ENCODE peak calls at places on chromosome 10, in eight cellular contexts. One of them, this sample, is unnamed.

GRCh38 chr10:62610649-62611229 is 193.8 kb upstream of the ADO start:
- DNase-seq in hepatocyte: peak
- DNase-seq in GM06990: peak
- DNase-seq in tibial nerve: no peak
- DNase-seq in fibroblast of villous mesenchyme: peak
- DNase-seq in GM13977: peak
- DNase-seq in esophagus muscularis mucosa: no peak
- DNase-seq in mucosa of descending colon: peak
- DNase-seq in this sample: peak

GRCh38 chr10:75547391-75548298 is 116.2 kb downstream of the LRMDA start:
- DNase-seq in hepatocyte: peak
- DNase-seq in GM06990: no peak
- DNase-seq in tibial nerve: no peak
- DNase-seq in fibroblast of villous mesenchyme: peak
- DNase-seq in GM13977: no peak
- DNase-seq in esophagus muscularis mucosa: no peak
- DNase-seq in mucosa of descending colon: no peak
- DNase-seq in this sample: no peak

GRCh38 chr10:3067045-3067858 is at the start of gene PFKP:
- DNase-seq in hepatocyte: peak
- DNase-seq in GM06990: peak
- DNase-seq in tibial nerve: no peak
- DNase-seq in fibroblast of villous mesenchyme: no peak
- DNase-seq in GM13977: peak
- DNase-seq in esophagus muscularis mucosa: no peak
- DNase-seq in mucosa of descending colon: peak
- DNase-seq in this sample: peak

GRCh38 chr10:17038627-17039026 is 91.0 kb downstream of the CUBN start:
- DNase-seq in hepatocyte: no peak
- DNase-seq in GM06990: no peak
- DNase-seq in tibial nerve: peak
- DNase-seq in fibroblast of villous mesenchyme: peak
- DNase-seq in GM13977: no peak
- DNase-seq in esophagus muscularis mucosa: peak
- DNase-seq in mucosa of descending colon: no peak
- DNase-seq in this sample: no peak

GRCh38 chr10:101229275-101230184 is at the start of gene LBX1:
- DNase-seq in hepatocyte: no peak
- DNase-seq in GM06990: no peak
- DNase-seq in tibial nerve: no peak
- DNase-seq in fibroblast of villous mesenchyme: no peak
- DNase-seq in GM13977: no peak
- DNase-seq in esophagus muscularis mucosa: no peak
- DNase-seq in mucosa of descending colon: no peak
- DNase-seq in this sample: no peak

GRCh38 chr10:58647770-58648169 is 135.1 kb downstream of the BICC1 start:
- DNase-seq in hepatocyte: no peak
- DNase-seq in GM06990: no peak
- DNase-seq in tibial nerve: no peak
- DNase-seq in fibroblast of villous mesenchyme: no peak
- DNase-seq in GM13977: no peak
- DNase-seq in esophagus muscularis mucosa: no peak
- DNase-seq in mucosa of descending colon: no peak
- DNase-seq in this sample: no peak

GRCh38 chr10:69374242-69374641 is 42.5 kb downstream of the TACR2 start:
- DNase-seq in hepatocyte: no peak
- DNase-seq in GM06990: no peak
- DNase-seq in tibial nerve: no peak
- DNase-seq in fibroblast of villous mesenchyme: no peak
- DNase-seq in GM13977: no peak
- DNase-seq in esophagus muscularis mucosa: no peak
- DNase-seq in mucosa of descending colon: no peak
- DNase-seq in this sample: no peak

GRCh38 chr10:80462986-80463741 is 9.1 kb downstream of the TSPAN14 start:
- DNase-seq in hepatocyte: no peak
- DNase-seq in GM06990: no peak
- DNase-seq in tibial nerve: no peak
- DNase-seq in fibroblast of villous mesenchyme: peak
- DNase-seq in GM13977: no peak
- DNase-seq in esophagus muscularis mucosa: peak
- DNase-seq in mucosa of descending colon: no peak
- DNase-seq in this sample: no peak

GRCh38 chr10:46232084-46232483 is 54.7 kb upstream of the ANTXRL start:
- DNase-seq in hepatocyte: no peak
- DNase-seq in GM06990: no peak
- DNase-seq in tibial nerve: no peak
- DNase-seq in fibroblast of villous mesenchyme: no peak
- DNase-seq in GM13977: no peak
- DNase-seq in esophagus muscularis mucosa: no peak
- DNase-seq in mucosa of descending colon: peak
- DNase-seq in this sample: no peak

GRCh38 chr10:52755297-52756062 is 17.1 kb downstream of the MBL2 start:
- DNase-seq in hepatocyte: peak
- DNase-seq in GM06990: no peak
- DNase-seq in tibial nerve: peak
- DNase-seq in fibroblast of villous mesenchyme: peak
- DNase-seq in GM13977: no peak
- DNase-seq in esophagus muscularis mucosa: peak
- DNase-seq in mucosa of descending colon: peak
- DNase-seq in this sample: no peak

GRCh38 chr10:108591417-108591816 is 1331.9 kb downstream of the XPNPEP1 start:
- DNase-seq in hepatocyte: no peak
- DNase-seq in GM06990: no peak
- DNase-seq in tibial nerve: no peak
- DNase-seq in fibroblast of villous mesenchyme: no peak
- DNase-seq in GM13977: no peak
- DNase-seq in esophagus muscularis mucosa: no peak
- DNase-seq in mucosa of descending colon: no peak
- DNase-seq in this sample: no peak

GRCh38 chr10:22003111-22003963 is at the start of gene DNAJC1:
- DNase-seq in hepatocyte: peak
- DNase-seq in GM06990: peak
- DNase-seq in tibial nerve: peak
- DNase-seq in fibroblast of villous mesenchyme: peak
- DNase-seq in GM13977: peak
- DNase-seq in esophagus muscularis mucosa: peak
- DNase-seq in mucosa of descending colon: peak
- DNase-seq in this sample: peak

GRCh38 chr10:59366310-59366709 is 4.0 kb upstream of the FAM13C start:
- DNase-seq in hepatocyte: no peak
- DNase-seq in GM06990: no peak
- DNase-seq in tibial nerve: no peak
- DNase-seq in fibroblast of villous mesenchyme: no peak
- DNase-seq in GM13977: no peak
- DNase-seq in esophagus muscularis mucosa: no peak
- DNase-seq in mucosa of descending colon: peak
- DNase-seq in this sample: no peak

GRCh38 chr10:14093735-14094484 is 236.8 kb downstream of the FRMD4A start:
- DNase-seq in hepatocyte: peak
- DNase-seq in GM06990: no peak
- DNase-seq in tibial nerve: no peak
- DNase-seq in fibroblast of villous mesenchyme: peak
- DNase-seq in GM13977: peak
- DNase-seq in esophagus muscularis mucosa: no peak
- DNase-seq in mucosa of descending colon: no peak
- DNase-seq in this sample: peak

GRCh38 chr10:86366902-86367338 is 325 bp upstream of the GRID1 start:
- DNase-seq in hepatocyte: no peak
- DNase-seq in GM06990: no peak
- DNase-seq in tibial nerve: no peak
- DNase-seq in fibroblast of villous mesenchyme: no peak
- DNase-seq in GM13977: no peak
- DNase-seq in esophagus muscularis mucosa: no peak
- DNase-seq in mucosa of descending colon: no peak
- DNase-seq in this sample: no peak

GRCh38 chr10:23095966-23096813 is 811 bp downstream of the MSRB2 start:
- DNase-seq in hepatocyte: peak
- DNase-seq in GM06990: no peak
- DNase-seq in tibial nerve: peak
- DNase-seq in fibroblast of villous mesenchyme: peak
- DNase-seq in GM13977: peak
- DNase-seq in esophagus muscularis mucosa: no peak
- DNase-seq in mucosa of descending colon: peak
- DNase-seq in this sample: peak

GRCh38 chr10:26837139-26837538 is 23.6 kb downstream of the ABI1 start:
- DNase-seq in hepatocyte: no peak
- DNase-seq in GM06990: no peak
- DNase-seq in tibial nerve: no peak
- DNase-seq in fibroblast of villous mesenchyme: no peak
- DNase-seq in GM13977: no peak
- DNase-seq in esophagus muscularis mucosa: no peak
- DNase-seq in mucosa of descending colon: no peak
- DNase-seq in this sample: no peak

DNA sequence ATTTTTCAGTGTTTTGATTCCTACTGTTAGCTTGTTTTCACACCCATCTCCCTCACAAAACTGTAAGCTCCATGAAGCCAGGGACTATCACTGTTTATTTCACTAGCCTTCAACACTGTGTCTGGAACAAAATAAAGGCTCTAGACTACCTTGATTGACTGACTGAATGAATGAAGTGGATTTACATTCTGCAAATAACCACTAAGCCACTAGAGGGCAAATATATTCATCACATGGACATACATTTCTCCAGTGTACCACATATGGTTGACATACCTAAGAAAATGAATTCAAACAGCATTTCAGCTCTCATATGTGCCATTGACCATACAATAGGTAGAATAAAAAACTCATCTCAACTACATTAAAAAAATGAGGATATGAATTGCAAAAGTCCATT is 185.9 kb downstream of the RAB11FIP2 start:
- DNase-seq in hepatocyte: no peak
- DNase-seq in GM06990: no peak
- DNase-seq in tibial nerve: no peak
- DNase-seq in fibroblast of villous mesenchyme: peak
- DNase-seq in GM13977: peak
- DNase-seq in esophagus muscularis mucosa: no peak
- DNase-seq in mucosa of descending colon: no peak
- DNase-seq in this sample: peak
- TF ChIP-seq CTCF in hepatocyte: peak
- TF ChIP-seq CTCF in GM06990: peak
- TF ChIP-seq CTCF in tibial nerve: no peak
- TF ChIP-seq CTCF in fibroblast of villous mesenchyme: peak
- TF ChIP-seq CTCF in GM13977: peak
- TF ChIP-seq CTCF in esophagus muscularis mucosa: no peak
- TF ChIP-seq CTCF in mucosa of descending colon: no peak
- TF ChIP-seq CTCF in this sample: no peak

GRCh38 chr10:12255048-12255447 is 59.1 kb downstream of the CDC123 start:
- DNase-seq in hepatocyte: no peak
- DNase-seq in GM06990: no peak
- DNase-seq in tibial nerve: no peak
- DNase-seq in fibroblast of villous mesenchyme: peak
- DNase-seq in GM13977: no peak
- DNase-seq in esophagus muscularis mucosa: no peak
- DNase-seq in mucosa of descending colon: no peak
- DNase-seq in this sample: no peak

GRCh38 chr10:12251581-12251980 is 55.6 kb downstream of the CDC123 start:
- DNase-seq in hepatocyte: no peak
- DNase-seq in GM06990: no peak
- DNase-seq in tibial nerve: no peak
- DNase-seq in fibroblast of villous mesenchyme: no peak
- DNase-seq in GM13977: no peak
- DNase-seq in esophagus muscularis mucosa: no peak
- DNase-seq in mucosa of descending colon: no peak
- DNase-seq in this sample: no peak

GRCh38 chr10:12250181-12250580 is 54.2 kb downstream of the CDC123 start:
- DNase-seq in hepatocyte: no peak
- DNase-seq in GM06990: no peak
- DNase-seq in tibial nerve: no peak
- DNase-seq in fibroblast of villous mesenchyme: no peak
- DNase-seq in GM13977: no peak
- DNase-seq in esophagus muscularis mucosa: no peak
- DNase-seq in mucosa of descending colon: no peak
- DNase-seq in this sample: no peak

GRCh38 chr10:12252882-12253546 is 57.0 kb downstream of the CDC123 start:
- DNase-seq in hepatocyte: peak
- DNase-seq in GM06990: no peak
- DNase-seq in tibial nerve: no peak
- DNase-seq in fibroblast of villous mesenchyme: no peak
- DNase-seq in GM13977: peak
- DNase-seq in esophagus muscularis mucosa: no peak
- DNase-seq in mucosa of descending colon: peak
- DNase-seq in this sample: peak
- TF ChIP-seq CTCF in hepatocyte: peak
- TF ChIP-seq CTCF in GM06990: peak
- TF ChIP-seq CTCF in tibial nerve: no peak
- TF ChIP-seq CTCF in fibroblast of villous mesenchyme: peak
- TF ChIP-seq CTCF in GM13977: peak
- TF ChIP-seq CTCF in esophagus muscularis mucosa: no peak
- TF ChIP-seq CTCF in mucosa of descending colon: no peak
- TF ChIP-seq CTCF in this sample: peak

DNA sequence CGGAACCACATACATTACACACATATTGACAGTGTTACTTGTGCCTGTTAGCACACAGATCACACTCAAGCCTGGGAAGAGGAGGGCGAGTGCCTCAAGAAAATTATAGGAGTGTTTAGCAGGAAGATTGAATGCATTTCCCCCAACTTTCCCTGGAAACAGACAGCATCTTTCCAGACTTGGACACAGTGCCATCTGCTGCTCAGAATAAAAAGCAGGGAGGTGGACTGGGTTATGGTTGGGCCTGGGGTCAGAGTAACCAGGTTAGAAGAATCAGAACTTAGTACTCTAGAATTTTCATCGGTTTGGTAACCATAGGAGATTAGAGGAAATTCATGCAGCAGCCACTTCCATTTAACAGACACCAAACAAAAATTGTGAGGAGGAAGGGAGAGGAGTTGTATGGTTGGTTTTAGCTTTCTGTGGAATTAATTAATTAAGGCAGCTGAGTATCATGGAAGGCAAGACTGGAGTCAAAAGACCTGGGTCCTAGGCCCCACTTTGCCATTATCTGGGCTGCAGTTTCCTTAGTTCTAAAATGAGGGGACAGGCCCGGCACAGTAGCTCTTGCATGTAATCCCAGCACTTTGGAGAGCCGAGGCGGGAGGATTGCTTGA is 43.4 kb upstream of the OPTN start:
- DNase-seq in hepatocyte: peak
- DNase-seq in GM06990: no peak
- DNase-seq in tibial nerve: peak
- DNase-seq in fibroblast of villous mesenchyme: peak
- DNase-seq in GM13977: no peak
- DNase-seq in esophagus muscularis mucosa: no peak
- DNase-seq in mucosa of descending colon: peak
- DNase-seq in this sample: no peak
- TF ChIP-seq CTCF in hepatocyte: peak
- TF ChIP-seq CTCF in GM06990: no peak
- TF ChIP-seq CTCF in tibial nerve: peak
- TF ChIP-seq CTCF in fibroblast of villous mesenchyme: peak
- TF ChIP-seq CTCF in GM13977: no peak
- TF ChIP-seq CTCF in esophagus muscularis mucosa: peak
- TF ChIP-seq CTCF in mucosa of descending colon: no peak
- TF ChIP-seq CTCF in this sample: peak

DNA sequence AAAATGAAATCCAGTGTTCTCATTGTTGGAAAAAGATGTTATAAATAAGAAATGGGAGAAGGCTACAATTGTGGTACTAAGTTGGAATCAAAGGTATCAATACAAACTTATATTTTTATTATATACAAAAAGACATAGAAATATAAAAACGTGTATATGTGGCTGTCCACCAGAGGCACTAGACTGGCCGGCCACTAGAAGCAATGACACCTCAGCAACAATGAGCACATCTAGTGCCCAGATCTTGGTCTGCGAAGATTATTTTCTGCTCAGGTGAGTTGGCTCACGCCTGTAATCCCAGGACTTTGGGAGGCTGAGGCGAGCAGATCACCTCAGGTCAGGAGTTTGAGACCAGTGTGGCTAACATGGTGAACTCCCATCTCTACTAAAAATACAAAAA is 21.6 kb downstream of the IDE start:
- DNase-seq in hepatocyte: no peak
- DNase-seq in GM06990: no peak
- DNase-seq in tibial nerve: no peak
- DNase-seq in fibroblast of villous mesenchyme: no peak
- DNase-seq in GM13977: no peak
- DNase-seq in esophagus muscularis mucosa: no peak
- DNase-seq in mucosa of descending colon: no peak
- DNase-seq in this sample: no peak
- TF ChIP-seq CTCF in hepatocyte: peak
- TF ChIP-seq CTCF in GM06990: peak
- TF ChIP-seq CTCF in tibial nerve: no peak
- TF ChIP-seq CTCF in fibroblast of villous mesenchyme: peak
- TF ChIP-seq CTCF in GM13977: peak
- TF ChIP-seq CTCF in esophagus muscularis mucosa: no peak
- TF ChIP-seq CTCF in mucosa of descending colon: no peak
- TF ChIP-seq CTCF in this sample: peak

This sample was measured in GM13976.